ENCODE peak calls at places on chromosome 12, in ten cellular contexts. M, N, K, X, W, O, Y, Z, Q and D are unnamed samples.

GRCh38 chr12:64608901-64609542 is 1.3 kb upstream of the RASSF3 start:
- DNase-seq in Q (peak), W (peak), N (no peak), M (peak), X (no peak), Z (peak), K (peak), Y (no peak), O (peak), D (no peak)

GRCh38 chr12:92431146-92431545 is 271.6 kb upstream of the PLEKHG7 start:
- DNase-seq in W (no peak), X (no peak), Z (peak), N (no peak), Y (no peak), M (no peak), O (no peak), Q (no peak), K (peak), D (no peak)

GRCh38 chr12:115227137-115227615 is 543.2 kb upstream of the TBX3 start:
- DNase-seq in O (peak), Y (no peak), M (no peak), Z (no peak), N (no peak), K (no peak), X (no peak), W (peak), Q (no peak), D (no peak)

GRCh38 chr12:122318607-122319311 is 52.5 kb upstream of the VPS33A start:
- DNase-seq in Q (no peak), O (no peak), M (no peak), N (no peak), W (peak), K (no peak), X (no peak), Z (no peak), Y (no peak), D (no peak)

GRCh38 chr12:31510034-31510433 is 80.9 kb downstream of the DENND5B start:
- DNase-seq in K (no peak), Q (no peak), M (no peak), W (no peak), Y (no peak), X (no peak), O (no peak), N (no peak), Z (no peak), D (no peak)

GRCh38 chr12:57477710-57478681 is 1.7 kb downstream of the ARHGAP9 start:
- DNase-seq in Y (no peak), K (no peak), N (no peak), O (no peak), Q (peak), W (no peak), X (no peak), M (no peak), Z (peak), D (no peak)

GRCh38 chr12:111156304-111156703 is 212.6 kb downstream of the PHETA1 start:
- DNase-seq in M (no peak), N (no peak), K (no peak), O (no peak), Z (no peak), X (no peak), W (peak), Y (no peak), Q (no peak), D (no peak)

GRCh38 chr12:46489951-46490388 is 117.4 kb upstream of the SLC38A2 start:
- DNase-seq in O (peak), X (no peak), Y (no peak), M (no peak), K (no peak), Q (no peak), Z (no peak), N (no peak), W (no peak), D (no peak)

GRCh38 chr12:118103231-118103600 is 595 bp downstream of the VSIG10 start:
- DNase-seq in Y (no peak), W (peak), O (no peak), N (no peak), Z (no peak), M (peak), X (peak), K (peak), Q (no peak), D (peak)

GRCh38 chr12:117408161-117408791 is 46.9 kb upstream of the NOS1 start:
- DNase-seq in W (no peak), M (no peak), O (no peak), Z (no peak), Y (no peak), K (peak), N (peak), X (no peak), Q (no peak), D (no peak)

GRCh38 chr12:50394469-50395029 is 1.9 kb downstream of the FAM186A start:
- DNase-seq in Y (no peak), M (no peak), X (no peak), Z (no peak), K (no peak), O (peak), N (no peak), W (no peak), Q (no peak), D (no peak)

GRCh38 chr12:109586385-109587296 is 13.0 kb downstream of the MVK start:
- DNase-seq in X (no peak), O (peak), W (peak), Y (no peak), Q (no peak), K (no peak), Z (no peak), M (no peak), N (no peak), D (no peak)
- TF ChIP-seq POLR2A in X (no peak), O (no peak), W (no peak), Y (no peak), Q (no peak), K (no peak), Z (no peak), M (no peak), N (no peak), D (no peak)

GRCh38 chr12:126212827-126213226 is 1147.6 kb downstream of the AACS start:
- DNase-seq in W (no peak), Y (no peak), Q (no peak), N (no peak), Z (no peak), M (no peak), X (no peak), K (no peak), O (no peak), D (no peak)
- TF ChIP-seq EP300 in W (no peak), Y (no peak), Q (no peak), N (no peak), Z (no peak), M (no peak), X (no peak), K (no peak), O (no peak), D (no peak)

GRCh38 chr12:16359512-16360491 is 12.4 kb downstream of the MGST1 start:
- DNase-seq in O (peak), Y (peak), X (peak), M (no peak), Z (peak), W (peak), K (peak), N (peak), Q (no peak), D (no peak)
- TF ChIP-seq CTCF in O (peak), Y (peak), X (peak), M (no peak), Z (peak), W (peak), K (peak), N (peak), Q (peak), D (peak)

GRCh38 chr12:53489242-53489915 is 9.9 kb downstream of the MAP3K12 start:
- DNase-seq in W (no peak), K (no peak), N (no peak), M (no peak), X (peak), Q (no peak), O (no peak), Z (no peak), Y (no peak), D (no peak)

GRCh38 chr12:53492188-53492587 is 7.1 kb downstream of the MAP3K12 start:
- DNase-seq in Q (no peak), M (no peak), K (no peak), X (peak), O (no peak), W (no peak), Z (no peak), N (no peak), Y (no peak), D (no peak)

GRCh38 chr12:53493610-53494391 is 5.5 kb downstream of the MAP3K12 start:
- DNase-seq in W (no peak), Z (peak), O (no peak), M (no peak), Y (no peak), Q (no peak), N (no peak), X (peak), K (no peak), D (peak)

GRCh38 chr12:53495903-53496751 is 3.1 kb downstream of the MAP3K12 start:
- DNase-seq in K (peak), X (peak), M (peak), N (no peak), Y (peak), W (peak), Z (peak), Q (peak), O (peak), D (peak)

DNA sequence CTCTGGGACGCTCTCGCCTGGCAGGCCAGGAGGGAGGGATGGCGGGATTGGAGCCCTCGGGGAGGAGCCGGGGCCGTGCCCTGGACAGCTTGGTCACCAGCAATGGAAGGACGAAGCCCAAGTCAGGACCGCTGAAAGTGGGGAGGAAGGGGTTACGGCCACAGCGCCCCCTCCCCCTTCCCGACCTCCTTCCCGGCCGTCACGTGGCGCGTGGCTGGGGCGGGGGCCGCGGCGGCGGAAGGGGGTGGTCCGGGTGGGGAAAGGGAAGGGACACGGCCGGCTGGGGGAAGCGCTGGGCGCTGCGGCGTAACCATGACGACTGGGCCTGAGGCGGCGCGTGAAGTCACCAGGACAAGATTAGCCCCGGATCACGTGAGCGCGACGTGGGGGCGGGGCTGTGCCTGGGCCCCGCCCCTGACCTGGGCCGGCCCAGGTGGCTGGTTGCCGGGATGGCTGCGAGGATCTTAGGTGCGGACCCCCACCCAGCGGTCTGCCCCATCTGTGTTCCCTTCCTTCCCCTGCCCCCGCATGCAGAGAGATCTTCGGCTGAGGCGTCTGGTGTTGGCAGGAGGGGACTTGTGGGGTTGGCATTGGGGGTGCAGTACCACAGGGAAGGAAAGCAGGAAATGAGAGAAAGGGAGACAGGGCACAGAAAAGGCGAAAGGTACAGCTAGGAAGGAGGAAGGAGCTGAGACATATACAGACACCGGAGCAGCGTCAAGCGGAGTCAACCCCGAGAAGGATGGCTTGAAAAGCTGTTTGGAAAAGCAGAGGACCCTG is 6.2 kb downstream of the MAP3K12 start:
- DNase-seq in N (peak), Y (peak), X (peak), Z (peak), W (peak), M (peak), Q (peak), K (peak), O (peak), D (peak)
- TF ChIP-seq POLR2A in N (no peak), Y (peak), X (peak), Z (peak), W (peak), M (peak), Q (peak), K (peak), O (peak), D (no peak)

GRCh38 chr12:96000858-96001257 is 4.7 kb upstream of the HAL start:
- DNase-seq in W (no peak), M (no peak), X (no peak), O (no peak), Z (no peak), Y (no peak), Q (no peak), N (no peak), K (no peak), D (no peak)

GRCh38 chr12:95999484-95999883 is 3.3 kb upstream of the HAL start:
- DNase-seq in W (no peak), M (no peak), Z (no peak), X (no peak), O (no peak), K (no peak), Y (no peak), N (no peak), Q (no peak), D (no peak)

GRCh38 chr12:95997911-95998510 is 1.9 kb upstream of the HAL start:
- DNase-seq in Z (no peak), O (peak), K (no peak), M (no peak), Q (no peak), Y (no peak), X (no peak), N (no peak), W (no peak), D (no peak)

GRCh38 chr12:95997276-95997675 is 1.1 kb upstream of the HAL start:
- DNase-seq in N (no peak), O (no peak), Z (no peak), M (no peak), W (no peak), X (no peak), Y (no peak), Q (no peak), K (no peak), D (no peak)

DNA sequence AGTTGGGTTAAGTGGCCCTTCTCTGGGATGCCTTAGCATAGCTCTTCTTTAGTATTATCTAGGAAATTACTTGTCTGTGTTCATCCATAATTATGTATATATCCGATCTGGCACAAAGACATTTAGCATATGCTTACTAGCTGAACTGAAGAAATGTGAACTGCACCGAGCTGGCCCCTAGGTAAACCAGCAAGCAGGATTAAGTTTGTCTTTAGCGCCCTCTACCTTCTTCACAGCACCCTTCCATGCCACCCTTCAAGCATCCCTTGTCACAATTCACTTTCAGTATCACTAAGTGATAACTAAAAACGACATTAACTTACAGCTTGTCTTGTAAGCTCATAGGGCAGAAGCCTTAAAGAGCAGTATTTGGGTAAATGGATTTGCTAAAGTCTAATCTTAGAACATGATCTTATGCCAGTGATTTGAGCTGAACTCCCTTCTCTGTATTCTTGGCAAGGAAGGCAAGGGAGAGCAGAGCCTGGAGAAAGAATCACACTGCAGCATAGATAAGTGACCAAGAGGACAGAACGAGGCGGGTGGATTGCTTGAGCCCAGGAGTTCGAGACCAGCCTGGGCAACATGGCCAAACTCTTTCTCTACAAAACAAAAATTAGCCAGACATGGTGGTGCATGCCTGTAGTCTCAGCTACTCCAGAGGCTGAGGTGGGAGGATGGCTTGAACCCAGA is 2.6 kb upstream of the HAL start:
- DNase-seq in N (no peak), O (peak), K (peak), Q (peak), W (peak), Y (no peak), X (no peak), Z (peak), M (no peak), D (no peak)
- TF ChIP-seq EP300 in N (no peak), O (no peak), K (no peak), Q (no peak), W (no peak), Y (no peak), X (no peak), Z (no peak), M (no peak), D (no peak)